ENCODE peak calls at places on chromosomes 13 and 19, in ten cellular contexts. V is stimulated activated CD4-positive, alpha-beta T cell treated with anti-CD3 and anti-CD28 coated beads, Interleukin-15, amount 100 ng/mL, for 1 hour; C is activated CD4-positive, alpha-beta T cell treated with anti-CD3 and anti-CD28 coated beads, Interleukin-2, amount 50 U/mL, for 48 hours; I is CMK; K is T-helper 17 cell; L is Caco-2; S is activated naive CD4-positive, alpha-beta T cell treated with anti-CD3 and anti-CD28 coated beads for 36 hours; A is activated T-cell treated with anti-CD3 and anti-CD28 coated beads, Interleukin-2, amount 50 U/mL, for 72 hours; U is BJ; W is naive thymus-derived CD4-positive, alpha-beta T cell. B is an unnamed sample.

GRCh38 chr13:110455941-110456340 is 105.6 kb downstream of the RAB20 start:
- DNase-seq in V (peak), C (peak), I (peak), K (peak), L (peak), S (peak), A (peak), U (no peak), W (peak), B (peak)

GRCh38 chr19:39413903-39414608 is 1.6 kb downstream of the PLEKHG2 start:
- DNase-seq in V (no peak), C (no peak), I (no peak), K (no peak), L (peak), S (peak), A (no peak), U (no peak), W (no peak), B (no peak)

GRCh38 chr13:103386341-103386740 is 320.1 kb upstream of the SLC10A2 start:
- DNase-seq in V (no peak), C (no peak), I (no peak), K (no peak), L (no peak), S (no peak), A (no peak), U (no peak), W (no peak), B (no peak)

GRCh38 chr19:13986348-13986904 is 19.7 kb downstream of the RFX1 start:
- DNase-seq in V (peak), C (peak), I (peak), K (peak), L (no peak), S (peak), A (peak), U (no peak), W (peak), B (peak)

GRCh38 chr13:98026457-98026857 is 73.0 kb downstream of the IPO5 start:
- DNase-seq in V (no peak), C (no peak), I (no peak), K (no peak), L (no peak), S (no peak), A (no peak), U (no peak), W (no peak), B (no peak)

GRCh38 chr13:76965759-76966421 is 17.6 kb downstream of the ACOD1 start:
- DNase-seq in V (no peak), C (no peak), I (no peak), K (no peak), L (no peak), S (no peak), A (no peak), U (peak), W (no peak), B (no peak)

GRCh38 chr13:44565881-44566280 is 10.2 kb downstream of the TSC22D1 start:
- DNase-seq in V (no peak), C (no peak), I (no peak), K (no peak), L (no peak), S (no peak), A (no peak), U (no peak), W (no peak), B (no peak)

GRCh38 chr13:23673354-23673753 is 103.1 kb downstream of the TNFRSF19 start:
- DNase-seq in V (no peak), C (no peak), I (no peak), K (no peak), L (no peak), S (no peak), A (no peak), U (peak), W (no peak), B (no peak)

GRCh38 chr19:16541526-16542044 is 652 bp downstream of the CHERP start:
- DNase-seq in V (no peak), C (no peak), I (no peak), K (no peak), L (no peak), S (peak), A (no peak), U (no peak), W (no peak), B (no peak)

GRCh38 chr13:43026262-43026661 is 2.9 kb downstream of the DNAJC15 start:
- DNase-seq in V (no peak), C (no peak), I (no peak), K (no peak), L (no peak), S (no peak), A (no peak), U (no peak), W (no peak), B (no peak)

GRCh38 chr13:108349269-108349668 is 79.8 kb downstream of the TNFSF13B start:
- DNase-seq in V (no peak), C (no peak), I (no peak), K (no peak), L (no peak), S (no peak), A (no peak), U (no peak), W (no peak), B (no peak)